ENCODE peak calls at places on chromosomes 11 and 22, in seven cellular contexts. C, G, Q, W, A, T and J are unnamed samples.

GRCh38 chr11:86116996-86117705 is 48.3 kb upstream of the PICALM start:
- DNase-seq in C (no peak), G (no peak), Q (no peak), W (no peak), A (no peak), T (no peak), J (no peak)

GRCh38 chr11:22670803-22671202 is 4.4 kb downstream of the GAS2 start:
- DNase-seq in C (no peak), G (no peak), Q (no peak), W (no peak), A (no peak), T (no peak), J (no peak)

GRCh38 chr22:27032121-27032761 is 374.9 kb downstream of the MIAT start:
- DNase-seq in C (peak), G (no peak), Q (no peak), W (no peak), A (no peak), T (no peak), J (no peak)

GRCh38 chr22:38704568-38705234 is 1.0 kb upstream of the GTPBP1 start:
- DNase-seq in C (no peak), G (no peak), Q (no peak), W (no peak), A (no peak), T (no peak), J (no peak)

GRCh38 chr11:47766363-47767227 is 546 bp downstream of the FNBP4 start:
- DNase-seq in C (peak), G (peak), Q (peak), W (peak), A (peak), T (no peak), J (peak)

GRCh38 chr11:94586546-94586945 is 19.4 kb downstream of the PIWIL4 start:
- DNase-seq in C (no peak), G (no peak), Q (no peak), W (no peak), A (no peak), T (no peak), J (no peak)

GRCh38 chr11:34339149-34340064 is 18.4 kb downstream of the ABTB2 start:
- DNase-seq in C (no peak), G (no peak), Q (no peak), W (no peak), A (peak), T (peak), J (no peak)

GRCh38 chr22:43861529-43861928 is 784 bp downstream of the SULT4A1 start:
- DNase-seq in C (no peak), G (no peak), Q (no peak), W (no peak), A (no peak), T (no peak), J (no peak)

GRCh38 chr11:112175596-112175947 is 260 bp downstream of the BCO2 start:
- DNase-seq in C (no peak), G (no peak), Q (no peak), W (no peak), A (no peak), T (no peak), J (no peak)

GRCh38 chr11:34105079-34105956 is at the start of gene NAT10:
- DNase-seq in C (peak), G (peak), Q (peak), W (peak), A (peak), T (peak), J (peak)

GRCh38 chr11:47184711-47185304 is 1.4 kb downstream of the PACSIN3 start:
- DNase-seq in C (no peak), G (no peak), Q (no peak), W (no peak), A (no peak), T (no peak), J (no peak)

GRCh38 chr11:65078151-65078550 is 5.7 kb downstream of the CDCA5 start:
- DNase-seq in C (peak), G (peak), Q (no peak), W (peak), A (peak), T (peak), J (no peak)

GRCh38 chr22:26580240-26580962 is 9.5 kb downstream of the TPST2 start:
- DNase-seq in C (no peak), G (no peak), Q (no peak), W (no peak), A (no peak), T (no peak), J (no peak)

GRCh38 chr11:35323076-35323868 is 96.1 kb downstream of the SLC1A2 start:
- DNase-seq in C (no peak), G (no peak), Q (no peak), W (no peak), A (no peak), T (no peak), J (no peak)